ENCODE peak calls at places on chromosome 20, in six cellular contexts. K is ACHN, B is smooth muscle cell of the brain vasculature, Y is colonic mucosa, Z is breast epithelium, F is midbrain. D is an unnamed sample.
A peak's percentile ranks its signal among the peaks of the same experiment; 100 is the strongest.

GRCh38 chr20:35269055-35269781 is 8.7 kb downstream of the MMP24OS start:
- DNase-seq in K (peak; percentile 63), B (peak; percentile 26), Y (peak; percentile 71), Z (peak; percentile 62), F (peak; percentile 40), D (no peak)

GRCh38 chr20:55252525-55252924 is 752.8 kb downstream of the CBLN4 start:
- DNase-seq in K (no peak), B (no peak), Y (no peak), Z (no peak), F (no peak), D (no peak)

GRCh38 chr20:52083627-52084232 is 107.8 kb downstream of the ZFP64 start:
- DNase-seq in K (peak; percentile 50), B (peak; percentile 46), Y (peak; percentile 57), Z (no peak), F (peak; percentile 74), D (peak; percentile 31)

GRCh38 chr20:34624628-34625027 is 52.3 kb downstream of the PIGU start:
- DNase-seq in K (no peak), B (no peak), Y (no peak), Z (peak; percentile 62), F (no peak), D (no peak)

GRCh38 chr20:48787861-48788375 is 39.9 kb downstream of the PREX1 start:
- DNase-seq in K (peak; percentile 17), B (no peak), Y (no peak), Z (no peak), F (peak; percentile 10), D (no peak)

GRCh38 chr20:45011108-45011526 is 44.8 kb downstream of the STK4 start:
- DNase-seq in K (peak; percentile 65), B (peak; percentile 35), Y (peak; percentile 62), Z (no peak), F (peak; percentile 80), D (peak; percentile 17)

GRCh38 chr20:58579819-58580492 is 64.8 kb upstream of the APCDD1L start:
- DNase-seq in K (no peak), B (no peak), Y (no peak), Z (peak; percentile 33), F (no peak), D (no peak)

GRCh38 chr20:43431120-43431519 is 26.6 kb upstream of the SRSF6 start:
- DNase-seq in K (no peak), B (no peak), Y (no peak), Z (no peak), F (no peak), D (no peak)

GRCh38 chr20:3738109-3739053 is 5.9 kb downstream of the HSPA12B start:
- DNase-seq in K (no peak), B (no peak), Y (no peak), Z (no peak), F (no peak), D (no peak)

GRCh38 chr20:54056762-54057639 is 13.4 kb downstream of the BCAS1 start:
- DNase-seq in K (peak; percentile 8), B (no peak), Y (no peak), Z (no peak), F (no peak), D (no peak)

GRCh38 chr20:43349841-43350240 is 107.9 kb upstream of the SRSF6 start:
- DNase-seq in K (no peak), B (no peak), Y (no peak), Z (no peak), F (no peak), D (no peak)

GRCh38 chr20:19688031-19688806 is 69.8 kb upstream of the RIN2 start:
- DNase-seq in K (peak; percentile 76), B (peak; percentile 69), Y (peak; percentile 82), Z (peak; percentile 72), F (peak; percentile 66), D (no peak)

GRCh38 chr20:36311854-36312723 is 6.0 kb downstream of the DLGAP4 start:
- DNase-seq in K (no peak), B (no peak), Y (no peak), Z (no peak), F (no peak), D (no peak)

GRCh38 chr20:57553376-57554018 is 7.4 kb upstream of the PCK1 start:
- DNase-seq in K (no peak), B (no peak), Y (no peak), Z (no peak), F (no peak), D (no peak)

GRCh38 chr20:40835321-40835720 is 146.3 kb upstream of the MAFB start:
- DNase-seq in K (no peak), B (no peak), Y (no peak), Z (no peak), F (no peak), D (no peak)